ENCODE peak calls at places on chromosomes 13 and 19, in seven cellular contexts. R, Z, M, I, G, C and Y are unnamed samples.

GRCh38 chr13:36746051-36746450 is 72.2 kb downstream of the SERTM1 start:
- DNase-seq in C (no peak), G (no peak), I (no peak), M (no peak), R (no peak), Z (no peak), Y (no peak)

GRCh38 chr19:55652311-55653078 is 2.3 kb upstream of the U2AF2 start:
- DNase-seq in M (peak), I (peak), R (no peak), C (no peak), Z (no peak), G (no peak), Y (no peak)

GRCh38 chr19:28705008-28705407 is 507.9 kb downstream of the UQCRFS1 start:
- DNase-seq in Z (peak), G (peak), M (no peak), R (peak), I (no peak), C (no peak), Y (peak)

GRCh38 chr19:37362733-37363132 is 8.2 kb upstream of the ZNF527 start:
- DNase-seq in Z (peak), I (no peak), M (no peak), R (peak), G (peak), C (no peak), Y (no peak)

GRCh38 chr19:38012944-38013343 is 105.9 kb downstream of the SIPA1L3 start:
- DNase-seq in C (no peak), Z (no peak), M (no peak), G (no peak), I (no peak), R (no peak), Y (no peak)

GRCh38 chr19:41701401-41702075 is 6.9 kb upstream of the CEACAM5 start:
- DNase-seq in R (no peak), Z (no peak), M (no peak), C (peak), I (no peak), G (no peak), Y (no peak)

GRCh38 chr19:3496392-3497273 is 3.8 kb downstream of the DOHH start:
- DNase-seq in Z (no peak), I (peak), M (no peak), R (no peak), G (no peak), C (no peak), Y (no peak)

GRCh38 chr13:66503890-66504289 is 726.2 kb downstream of the PCDH9 start:
- DNase-seq in G (no peak), C (no peak), M (no peak), R (no peak), I (no peak), Z (no peak), Y (no peak)

GRCh38 chr13:41565221-41565620 is 107.9 kb downstream of the RGCC start:
- DNase-seq in C (no peak), M (no peak), I (no peak), Z (no peak), G (peak), R (no peak), Y (peak)

GRCh38 chr19:35551091-35551810 is 5.8 kb downstream of the TMEM147 start:
- DNase-seq in R (no peak), I (peak), G (no peak), C (no peak), M (no peak), Z (no peak), Y (no peak)

GRCh38 chr13:22927008-22927393 is 253.8 kb upstream of the SGCG start:
- DNase-seq in M (no peak), C (no peak), I (peak), G (no peak), Z (no peak), R (no peak), Y (no peak)

GRCh38 chr13:45242070-45242469 is 41.2 kb upstream of the KCTD4 start:
- DNase-seq in M (no peak), I (no peak), Z (peak), C (no peak), R (no peak), G (peak), Y (peak)

GRCh38 chr19:39126312-39126561 is 651 bp downstream of the PAK4 start:
- DNase-seq in I (no peak), G (no peak), Z (no peak), R (no peak), C (no peak), M (no peak), Y (no peak)

GRCh38 chr19:17243340-17243853 is 2.3 kb downstream of the NR2F6 start:
- DNase-seq in M (no peak), R (no peak), Z (no peak), C (peak), I (no peak), G (no peak), Y (no peak)

GRCh38 chr19:17244618-17245534 is 843 bp downstream of the NR2F6 start:
- DNase-seq in I (peak), M (peak), C (peak), G (no peak), R (no peak), Z (no peak), Y (no peak)

GRCh38 chr19:17245535-17245984 is at the start of gene NR2F6:
- DNase-seq in I (no peak), G (no peak), M (no peak), R (peak), Z (no peak), C (no peak), Y (no peak)

GRCh38 chr19:17242431-17243208 is 3.1 kb downstream of the NR2F6 start:
- DNase-seq in M (no peak), I (no peak), R (no peak), G (no peak), Z (no peak), C (no peak), Y (no peak)

GRCh38 chr19:17243854-17244617 is 1.7 kb downstream of the NR2F6 start:
- DNase-seq in G (peak), M (peak), I (no peak), R (peak), Z (peak), C (peak), Y (peak)
- H3K4me3 ChIP-seq in G (peak), M (peak), I (peak), R (peak), Z (peak), C (peak), Y (peak)

DNA sequence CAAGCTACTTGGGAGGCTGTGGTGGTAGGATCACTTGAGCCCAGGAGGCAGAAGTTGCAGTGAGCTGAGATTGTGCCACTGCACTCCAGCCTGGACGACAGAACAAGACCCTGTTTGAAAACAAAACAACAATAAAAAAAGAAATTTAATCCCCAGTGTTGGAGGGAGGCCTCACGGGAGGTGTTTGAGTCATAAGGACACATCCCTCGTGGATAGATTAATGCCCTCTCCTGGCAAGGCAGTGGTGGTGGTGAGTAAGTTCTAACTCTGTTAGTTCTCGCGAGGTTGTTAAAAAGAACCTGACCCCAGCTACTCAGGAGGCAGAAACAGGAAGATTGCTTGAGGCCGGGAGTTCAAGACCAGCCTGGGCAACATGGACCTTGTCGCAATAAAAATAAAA is 27.6 kb upstream of the SIN3B start:
- DNase-seq in G (peak), R (no peak), Z (no peak), C (no peak), M (no peak), I (no peak), Y (peak)
- TF ChIP-seq CTCF in G (no peak), R (peak), Z (no peak), C (no peak), M (no peak), I (no peak), Y (no peak)

GRCh38 chr13:31037351-31037750 is 104.9 kb downstream of the TEX26 start:
- DNase-seq in G (no peak), Z (no peak), R (no peak), I (no peak), C (no peak), M (no peak), Y (no peak)
- H3K4me3 ChIP-seq in G (no peak), Z (no peak), R (no peak), I (no peak), C (no peak), M (no peak), Y (no peak)

GRCh38 chr19:18160792-18161690 is 8.1 kb downstream of the PIK3R2 start:
- DNase-seq in C (peak), M (peak), Z (peak), I (peak), R (peak), G (peak), Y (peak)
- TF ChIP-seq CTCF in C (peak), M (peak), Z (peak), I (peak), R (peak), G (no peak), Y (peak)

DNA sequence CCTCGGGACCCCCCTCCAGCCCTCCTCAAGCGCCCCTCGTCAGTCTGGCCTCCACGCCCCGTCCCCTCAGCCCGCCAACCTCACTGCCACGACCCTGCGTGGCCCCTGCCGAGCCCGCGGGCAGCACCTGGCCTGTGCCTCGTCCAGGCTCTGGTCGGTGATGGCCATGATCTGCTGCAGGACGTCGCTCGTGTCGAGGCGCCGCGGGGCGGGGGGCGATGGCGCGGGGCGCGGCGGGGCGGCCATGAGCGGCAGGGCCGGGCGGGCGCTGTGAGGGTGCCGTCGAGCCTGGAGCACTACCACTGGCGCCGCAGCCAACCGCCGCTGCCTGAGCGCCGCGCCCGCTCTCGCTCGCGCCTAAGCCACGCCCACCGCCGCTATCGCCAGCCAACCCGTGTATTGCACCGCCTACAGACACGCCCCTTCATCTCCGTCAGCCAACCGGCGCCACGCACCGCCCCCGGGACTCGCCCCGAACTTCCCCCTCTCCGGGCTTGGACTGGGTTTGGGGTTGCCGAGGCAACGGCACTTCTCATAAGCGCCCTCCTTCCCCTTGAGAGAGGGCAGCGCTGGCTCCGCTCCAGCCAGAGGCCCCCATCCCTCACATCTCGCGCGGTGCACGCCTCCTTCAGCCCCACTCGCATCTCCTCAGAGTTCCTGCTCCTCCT is at the start of gene PBX4:
- DNase-seq in G (peak), M (peak), C (peak), I (peak), R (peak), Z (peak), Y (peak)
- H3K4me3 ChIP-seq in G (peak), M (peak), C (peak), I (peak), R (peak), Z (peak), Y (peak)

GRCh38 chr19:5643060-5643459 is 20.2 kb downstream of the SAFB start:
- DNase-seq in M (no peak), C (no peak), R (no peak), Z (no peak), I (no peak), G (no peak), Y (no peak)
- TF ChIP-seq CTCF in M (no peak), C (no peak), R (no peak), Z (no peak), I (no peak), G (no peak), Y (no peak)

GRCh38 chr19:1455336-1456120 is 5.6 kb downstream of the APC2 start:
- DNase-seq in I (peak), G (peak), C (peak), R (peak), Z (peak), M (peak), Y (peak)

GRCh38 chr19:1455002-1455335 is 5.0 kb downstream of the APC2 start:
- DNase-seq in C (peak), I (no peak), R (no peak), Z (no peak), G (no peak), M (no peak), Y (no peak)

GRCh38 chr19:1451916-1452801 is 2.2 kb downstream of the APC2 start:
- DNase-seq in Z (no peak), C (no peak), M (no peak), R (no peak), G (no peak), I (peak), Y (no peak)

GRCh38 chr19:1452802-1453524 is 3.0 kb downstream of the APC2 start:
- DNase-seq in R (no peak), Z (no peak), G (no peak), I (peak), C (no peak), M (peak), Y (no peak)

DNA sequence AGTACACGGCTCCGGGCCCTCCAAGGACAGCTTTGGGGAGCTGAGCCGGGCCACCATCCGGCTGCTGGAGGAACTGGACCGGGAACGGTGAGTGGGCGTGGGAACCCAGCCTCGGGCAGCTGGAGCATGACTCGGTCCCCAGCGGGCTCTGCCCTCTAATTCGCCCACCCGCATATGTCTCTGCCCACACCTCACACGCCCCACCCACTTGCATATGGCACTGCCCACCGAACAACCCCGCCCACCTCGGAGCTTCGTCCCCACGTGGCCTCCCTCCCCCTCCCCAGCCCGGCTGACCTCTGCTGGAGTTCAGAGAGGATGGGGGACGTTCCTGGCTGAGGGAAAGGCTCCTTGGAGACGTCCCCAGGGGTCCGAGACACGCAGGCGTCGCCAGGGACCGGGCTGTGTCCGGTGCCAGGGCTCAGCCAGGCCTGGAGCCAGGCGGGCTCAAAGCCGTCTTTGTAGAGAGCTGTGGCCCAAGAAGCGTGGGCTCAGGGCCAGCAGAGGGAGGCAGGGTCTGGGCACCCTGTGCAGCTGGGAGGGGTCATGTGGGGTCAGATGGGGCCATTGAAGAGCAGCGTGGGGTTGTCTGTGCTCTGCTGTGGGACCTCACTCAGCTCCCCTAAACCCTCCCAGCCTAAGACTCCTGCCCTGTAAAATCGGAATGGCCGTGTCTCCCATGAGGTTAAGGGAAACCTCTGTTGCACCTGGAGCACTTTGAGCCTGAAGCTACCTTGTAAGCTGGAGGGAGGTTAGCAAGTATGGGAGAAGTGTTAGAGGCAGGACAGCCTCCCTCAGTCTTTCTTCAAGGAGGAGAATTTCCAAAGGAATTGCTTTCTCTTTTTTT is 3.8 kb downstream of the APC2 start:
- DNase-seq in M (peak), G (peak), I (peak), C (no peak), R (no peak), Z (peak), Y (no peak)
- H3K4me3 ChIP-seq in M (no peak), G (no peak), I (no peak), C (no peak), R (no peak), Z (no peak), Y (no peak)

GRCh38 chr13:40013554-40013953 is 358.1 kb downstream of the COG6 start:
- DNase-seq in I (no peak), C (no peak), G (no peak), M (no peak), Z (no peak), R (no peak), Y (no peak)

GRCh38 chr13:40016953-40017660 is 361.6 kb downstream of the COG6 start:
- DNase-seq in C (no peak), I (no peak), G (no peak), M (no peak), Z (no peak), R (no peak), Y (no peak)

GRCh38 chr13:40017662-40018262 is 362.3 kb downstream of the COG6 start:
- DNase-seq in C (no peak), G (no peak), M (no peak), Z (no peak), R (no peak), I (no peak), Y (no peak)
- TF ChIP-seq CTCF in C (no peak), G (no peak), M (no peak), Z (no peak), R (no peak), I (no peak), Y (no peak)

GRCh38 chr13:20161951-20162300 is 1.1 kb upstream of the GJA3 start:
- DNase-seq in R (no peak), M (no peak), C (no peak), G (no peak), Z (no peak), I (no peak), Y (no peak)
- H3K4me3 ChIP-seq in R (no peak), M (no peak), C (no peak), G (no peak), Z (peak), I (peak), Y (no peak)

GRCh38 chr19:54108496-54108895 is 5.8 kb downstream of the NDUFA3 start:
- DNase-seq in R (no peak), I (no peak), C (no peak), M (no peak), Z (no peak), G (no peak), Y (no peak)
- TF ChIP-seq CTCF in R (no peak), I (no peak), C (no peak), M (no peak), Z (no peak), G (no peak), Y (no peak)